ENCODE peak calls at places on chromosomes 3 and 15, in five cellular contexts. V is CD8-positive, alpha-beta T cell; J is small intestine; C is brain microvascular endothelial cell; S is cardiac muscle cell. U is an unnamed sample. For H3K27me3, the result is how much of the 10 kb centered on the place peaks cover.

GRCh38 chr3:18097473-18097872 is 327.7 kb downstream of the SATB1 start:
- DNase-seq in J (no peak), V (no peak), C (no peak), S (no peak), U (no peak)

GRCh38 chr3:124032351-124032880 is 40.5 kb upstream of the ROPN1 start:
- DNase-seq in V (no peak), C (no peak), J (no peak), S (peak), U (no peak)

GRCh38 chr15:61256231-61256630 is 27.1 kb upstream of the RORA start:
- DNase-seq in S (no peak), V (no peak), J (no peak), C (no peak), U (no peak)

GRCh38 chr3:8793242-8793641 is 23.8 kb upstream of the OXTR start:
- DNase-seq in J (no peak), C (peak), S (no peak), V (no peak), U (no peak)

GRCh38 chr15:76059320-76060097 is at the start of gene TMEM266:
- DNase-seq in V (peak), C (no peak), S (peak), J (peak), U (no peak)

GRCh38 chr3:189363856-189364255 is 192.1 kb downstream of the TPRG1 start:
- DNase-seq in C (no peak), V (no peak), S (no peak), J (no peak), U (no peak)

GRCh38 chr3:37862219-37862711 is 585 bp downstream of the CTDSPL start:
- DNase-seq in V (peak), J (peak), S (peak), C (peak), U (peak)

GRCh38 chr3:84318273-84318809 is 640.4 kb upstream of the CADM2 start:
- DNase-seq in C (no peak), S (no peak), J (no peak), V (no peak), U (no peak)

GRCh38 chr3:30553641-30554316 is 52.6 kb upstream of the TGFBR2 start:
- DNase-seq in J (no peak), S (no peak), V (no peak), C (no peak), U (no peak)

GRCh38 chr3:39869890-39870289 is 60.5 kb downstream of the MYRIP start:
- DNase-seq in V (no peak), C (no peak), J (no peak), S (no peak), U (no peak)

GRCh38 chr15:59622289-59622688 is 10.7 kb downstream of the GCNT3 start:
- DNase-seq in S (peak), J (peak), V (no peak), C (peak), U (no peak)

GRCh38 chr3:126202281-126203079 is 22.1 kb upstream of the ALDH1L1 start:
- DNase-seq in V (no peak), J (no peak), C (no peak), S (no peak), U (no peak)

GRCh38 chr3:183534249-183534648 is 21.3 kb downstream of the KLHL6 start:
- DNase-seq in C (peak), V (no peak), S (no peak), J (no peak), U (no peak)

GRCh38 chr3:134376786-134377431 is 2.7 kb upstream of the AMOTL2 start:
- DNase-seq in S (no peak), J (peak), C (no peak), V (no peak), U (no peak)

GRCh38 chr3:197490098-197490497 is 65.7 kb downstream of the BDH1 start:
- DNase-seq in V (no peak), S (no peak), J (no peak), C (peak), U (no peak)

GRCh38 chr15:78681306-78682012 is 40.4 kb upstream of the CHRNB4 start:
- DNase-seq in S (no peak), C (no peak), V (no peak), J (no peak), U (no peak)

GRCh38 chr3:146468234-146468931 is 978 bp downstream of the PLSCR2 start:
- DNase-seq in S (no peak), C (no peak), V (no peak), J (no peak), U (no peak)

GRCh38 chr3:26090589-26090988 is 300.7 kb downstream of the OXSM start:
- DNase-seq in S (no peak), J (no peak), C (no peak), V (no peak), U (no peak)

DNA sequence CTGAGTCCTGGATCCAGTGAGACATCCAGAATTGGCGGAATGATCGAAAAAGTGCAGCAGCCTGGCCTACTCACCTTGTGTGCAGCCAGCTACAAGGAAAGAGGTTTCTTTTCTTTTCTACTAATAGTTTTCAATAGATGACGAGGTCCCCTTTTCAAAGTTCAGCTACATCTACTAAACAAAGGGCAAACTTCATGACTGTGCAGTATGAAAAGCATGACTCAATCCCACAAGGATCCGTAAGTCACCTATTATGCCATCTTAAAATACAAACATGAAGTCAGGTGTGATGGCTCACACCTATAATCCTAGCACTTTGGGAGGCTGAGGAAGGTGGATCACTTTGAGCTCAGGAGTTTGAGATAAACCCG is 16.7 kb downstream of the MIX23 start:
- DNase-seq in V (no peak), J (peak), C (no peak), S (no peak), U (no peak)
- H3K27me3 ChIP-seq in V (under half), J (under half), C (under half), S (under half), U (under half)

DNA sequence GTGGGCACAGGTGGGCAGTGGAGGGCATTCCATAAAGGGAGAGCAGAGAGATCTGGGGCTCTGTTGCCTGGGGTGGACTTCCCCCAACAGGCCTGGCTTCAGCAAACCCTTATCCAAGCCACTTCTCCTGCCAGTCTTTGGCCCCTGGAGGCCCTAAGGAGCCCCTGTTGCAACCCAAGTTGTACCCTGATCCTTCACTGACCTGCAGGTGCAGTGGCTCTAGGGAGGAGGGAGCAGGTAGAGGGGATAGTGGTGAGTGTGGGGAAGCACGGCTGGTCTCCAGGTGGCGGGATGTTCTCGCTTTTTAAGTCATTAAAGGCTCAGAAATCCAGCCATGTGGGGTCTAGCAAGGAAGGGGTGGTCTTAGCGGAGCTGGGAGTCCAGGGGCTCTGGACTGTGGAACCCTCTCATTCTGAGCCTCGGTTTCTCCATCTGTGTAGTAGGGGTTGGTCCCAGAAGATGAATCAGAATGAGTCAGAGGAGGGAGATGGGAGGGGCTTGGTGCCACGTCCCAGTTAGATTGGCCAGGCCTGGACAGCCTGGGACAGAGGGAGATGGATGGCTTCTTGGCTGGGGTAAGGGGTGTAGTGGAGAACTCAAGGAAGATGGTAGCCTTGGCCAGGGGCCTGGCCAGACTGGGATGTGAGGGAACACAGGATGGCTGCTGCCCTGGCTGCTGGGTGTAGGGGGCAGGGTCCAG is 2.6 kb downstream of the ZBTB47 start:
- DNase-seq in S (no peak), C (peak), J (no peak), V (no peak), U (no peak)
- H3K27ac ChIP-seq in S (no peak), C (no peak), J (no peak), V (no peak), U (no peak)

GRCh38 chr15:65646486-65646885 is 24.7 kb downstream of the SLC24A1 start:
- DNase-seq in J (no peak), S (no peak), V (no peak), C (peak), U (no peak)

GRCh38 chr15:65641723-65642475 is 20.2 kb downstream of the SLC24A1 start:
- DNase-seq in C (no peak), J (no peak), V (no peak), S (no peak), U (no peak)

GRCh38 chr15:65642588-65642987 is 20.9 kb downstream of the SLC24A1 start:
- DNase-seq in C (no peak), V (no peak), J (peak), S (no peak), U (no peak)

GRCh38 chr15:65644282-65644681 is 22.5 kb downstream of the SLC24A1 start:
- DNase-seq in V (no peak), J (no peak), S (no peak), C (no peak), U (no peak)

GRCh38 chr15:65645392-65645791 is 23.7 kb downstream of the SLC24A1 start:
- DNase-seq in J (no peak), C (no peak), S (no peak), V (no peak), U (no peak)
- H3K4me3 ChIP-seq in J (no peak), C (no peak), S (no peak), V (no peak), U (no peak)

DNA sequence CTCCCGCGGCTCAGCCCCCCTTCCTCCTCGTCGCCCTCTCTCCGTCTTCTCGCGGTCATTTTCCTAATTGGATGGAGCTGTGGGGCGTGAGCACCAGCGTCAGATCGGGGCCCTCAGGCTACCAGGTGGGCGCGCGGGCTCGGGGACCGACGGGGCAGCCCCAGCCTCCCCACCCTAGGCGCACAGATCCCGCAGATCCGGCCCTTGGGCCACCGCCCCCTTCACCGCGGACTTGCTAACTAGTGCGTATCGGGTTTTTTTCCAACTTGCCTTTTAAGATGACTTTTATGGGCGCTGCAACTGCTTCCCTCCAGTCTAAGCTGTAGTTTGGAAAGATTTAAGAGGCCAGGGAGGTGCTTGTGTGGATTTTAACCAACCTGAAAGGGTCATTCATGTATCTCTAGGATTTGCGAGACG is 1.3 kb downstream of the ZNF710 start:
- DNase-seq in V (peak), C (no peak), J (no peak), S (peak), U (peak)
- H3K27me3 ChIP-seq in V (under half), C (under half), J (under half), S (under half), U (under half)

U was measured in CD4-positive, CD25-positive, alpha-beta regulatory T cell.